ENCODE peak calls at places on chromosomes 11 and 22, in ten cellular contexts. B, Q, N, D, O, C, M, S, F and H are unnamed samples.
A peak's percentile ranks its signal among the peaks of the same experiment; 100 is the strongest.

GRCh38 chr11:69909561-69910518 is 90.6 kb upstream of the FGF3 start:
- DNase-seq in B (no peak), Q (no peak), N (peak; percentile 84), D (no peak), O (peak; percentile 46), C (no peak), M (no peak), S (no peak), F (peak; percentile 39), H (no peak)

GRCh38 chr11:114377612-114378267 is 22.6 kb downstream of the C11orf71 start:
- DNase-seq in B (no peak), Q (no peak), N (no peak), D (no peak), O (peak; percentile 57), C (no peak), M (peak; percentile 8), S (no peak), F (no peak), H (no peak)

GRCh38 chr11:4611986-4612385 is 4.0 kb upstream of the TRIM68 start:
- DNase-seq in B (no peak), Q (no peak), N (no peak), D (no peak), O (no peak), C (no peak), M (no peak), S (no peak), F (no peak), H (no peak)

GRCh38 chr22:46452195-46453005 is 85.0 kb downstream of the CELSR1 start:
- DNase-seq in B (no peak), Q (no peak), N (no peak), D (no peak), O (no peak), C (no peak), M (no peak), S (no peak), F (no peak), H (no peak)

GRCh38 chr11:11028017-11028692 is 170.3 kb upstream of the ZBED5 start:
- DNase-seq in B (no peak), Q (peak; percentile 45), N (peak; percentile 40), D (peak; percentile 47), O (no peak), C (peak; percentile 58), M (peak; percentile 49), S (peak; percentile 83), F (peak; percentile 76), H (peak; percentile 81)

GRCh38 chr11:128548655-128549255 is 38.6 kb downstream of the ETS1 start:
- DNase-seq in B (no peak), Q (no peak), N (no peak), D (no peak), O (peak; percentile 43), C (no peak), M (no peak), S (no peak), F (peak; percentile 77), H (no peak)

GRCh38 chr11:128536521-128536920 is 50.8 kb downstream of the ETS1 start:
- DNase-seq in B (no peak), Q (no peak), N (no peak), D (no peak), O (no peak), C (no peak), M (no peak), S (no peak), F (no peak), H (no peak)

GRCh38 chr11:78809931-78810481 is 235.3 kb upstream of the NARS2 start:
- DNase-seq in B (no peak), Q (no peak), N (no peak), D (no peak), O (peak; percentile 71), C (no peak), M (no peak), S (no peak), F (no peak), H (no peak)

GRCh38 chr11:61543606-61544306 is 35.2 kb downstream of the LRRC10B start:
- DNase-seq in B (no peak), Q (no peak), N (peak; percentile 92), D (no peak), O (peak; percentile 75), C (no peak), M (no peak), S (no peak), F (no peak), H (no peak)

GRCh38 chr11:105861225-105861624 is 160.8 kb downstream of the MSANTD4 start:
- DNase-seq in B (no peak), Q (no peak), N (no peak), D (no peak), O (no peak), C (peak; percentile 28), M (no peak), S (no peak), F (no peak), H (peak; percentile 45)

GRCh38 chr11:127994736-127995135 is 592.6 kb downstream of the ETS1 start:
- DNase-seq in B (peak; percentile 67), Q (no peak), N (no peak), D (no peak), O (peak; percentile 14), C (no peak), M (no peak), S (no peak), F (no peak), H (no peak)

GRCh38 chr22:38030311-38031133 is 26.7 kb upstream of the PICK1 start:
- DNase-seq in B (no peak), Q (no peak), N (peak; percentile 54), D (no peak), O (no peak), C (no peak), M (no peak), S (no peak), F (no peak), H (no peak)

GRCh38 chr11:131592152-131592551 is 221.7 kb downstream of the NTM start:
- DNase-seq in B (no peak), Q (no peak), N (no peak), D (no peak), O (no peak), C (no peak), M (no peak), S (no peak), F (no peak), H (no peak)